ENCODE peak calls at places on chromosome 7, in nine cellular contexts. G, S, T, Z, C, E, P, H and Q are unnamed samples.

GRCh38 chr7:140982508-140982907 is 32.2 kb downstream of the MRPS33 start:
- DNase-seq in C (no peak), P (no peak), G (no peak), S (no peak), Z (no peak), H (no peak), E (no peak), T (no peak), Q (no peak)

GRCh38 chr7:42104231-42104630 is 132.8 kb downstream of the GLI3 start:
- DNase-seq in H (no peak), E (peak; percentile 25), S (no peak), T (no peak), Z (no peak), P (no peak), G (no peak), C (no peak), Q (no peak)

GRCh38 chr7:88318196-88318595 is 11.5 kb upstream of the STEAP4 start:
- DNase-seq in P (no peak), C (no peak), G (no peak), Z (no peak), E (peak; percentile 84), H (no peak), S (no peak), T (no peak), Q (no peak)

GRCh38 chr7:17584822-17585221 is 286.4 kb downstream of the AHR start:
- DNase-seq in C (peak; percentile 10), E (peak; percentile 76), P (no peak), G (no peak), Z (no peak), S (no peak), H (no peak), T (peak; percentile 25), Q (no peak)

GRCh38 chr7:51472017-51472296 is 155.3 kb upstream of the COBL start:
- DNase-seq in P (no peak), C (no peak), T (no peak), Z (no peak), S (no peak), H (no peak), E (no peak), G (no peak), Q (no peak)

GRCh38 chr7:18408461-18408860 is 87.1 kb upstream of the HDAC9 start:
- DNase-seq in G (no peak), E (peak; percentile 53), C (peak; percentile 90), S (no peak), P (no peak), T (peak; percentile 94), H (no peak), Z (no peak), Q (no peak)

GRCh38 chr7:141701489-141702046 is 398 bp downstream of the DENND11 start:
- DNase-seq in P (peak; percentile 88), C (no peak), H (peak; percentile 65), Z (peak; percentile 67), G (peak; percentile 45), S (no peak), T (no peak), E (peak; percentile 23), Q (peak; percentile 43)

GRCh38 chr7:44766416-44766801 is 17.8 kb downstream of the ZMIZ2 start:
- DNase-seq in S (no peak), P (no peak), G (no peak), T (no peak), E (no peak), C (no peak), H (no peak), Z (no peak), Q (no peak)

GRCh38 chr7:88216276-88216675 is 3.6 kb downstream of the SRI start:
- DNase-seq in P (no peak), H (no peak), T (no peak), C (no peak), S (no peak), Z (no peak), E (no peak), G (no peak), Q (no peak)

GRCh38 chr7:139730746-139731612 is 46.8 kb downstream of the HIPK2 start:
- DNase-seq in T (peak; percentile 86), S (no peak), Z (peak; percentile 78), C (no peak), H (no peak), E (no peak), G (peak; percentile 72), P (peak; percentile 58), Q (no peak)

GRCh38 chr7:144873316-144873845 is 37.5 kb upstream of the TPK1 start:
- DNase-seq in E (no peak), P (no peak), H (no peak), Z (no peak), S (no peak), G (no peak), C (no peak), T (no peak), Q (no peak)

GRCh38 chr7:7416031-7416968 is 119.4 kb downstream of the COL28A1 start:
- DNase-seq in S (no peak), P (peak; percentile 35), C (no peak), G (no peak), T (peak; percentile 88), E (peak; percentile 87), Z (no peak), H (no peak), Q (no peak)

GRCh38 chr7:2112261-2113203 is 120.2 kb downstream of the MAD1L1 start:
- DNase-seq in Z (no peak), H (no peak), G (no peak), P (no peak), T (no peak), C (no peak), S (no peak), E (no peak), Q (no peak)

GRCh38 chr7:10739401-10739800 is 234.3 kb upstream of the PHF14 start:
- DNase-seq in Z (no peak), T (no peak), G (no peak), P (no peak), H (no peak), C (no peak), S (no peak), E (no peak), Q (no peak)

GRCh38 chr7:132580277-132580676 is 4.0 kb upstream of the PLXNA4 start:
- DNase-seq in Z (no peak), E (peak; percentile 18), H (no peak), T (no peak), P (no peak), C (no peak), S (no peak), G (no peak), Q (no peak)

GRCh38 chr7:34162017-34162565 is 256.8 kb downstream of the BMPER start:
- DNase-seq in E (no peak), Z (no peak), G (no peak), P (no peak), S (no peak), H (no peak), C (no peak), T (peak; percentile 80), Q (no peak)

GRCh38 chr7:77979219-77979618 is 180.6 kb downstream of the PHTF2 start:
- DNase-seq in Z (no peak), E (peak; percentile 13), G (no peak), H (no peak), S (no peak), T (no peak), P (no peak), C (no peak), Q (no peak)

DNA sequence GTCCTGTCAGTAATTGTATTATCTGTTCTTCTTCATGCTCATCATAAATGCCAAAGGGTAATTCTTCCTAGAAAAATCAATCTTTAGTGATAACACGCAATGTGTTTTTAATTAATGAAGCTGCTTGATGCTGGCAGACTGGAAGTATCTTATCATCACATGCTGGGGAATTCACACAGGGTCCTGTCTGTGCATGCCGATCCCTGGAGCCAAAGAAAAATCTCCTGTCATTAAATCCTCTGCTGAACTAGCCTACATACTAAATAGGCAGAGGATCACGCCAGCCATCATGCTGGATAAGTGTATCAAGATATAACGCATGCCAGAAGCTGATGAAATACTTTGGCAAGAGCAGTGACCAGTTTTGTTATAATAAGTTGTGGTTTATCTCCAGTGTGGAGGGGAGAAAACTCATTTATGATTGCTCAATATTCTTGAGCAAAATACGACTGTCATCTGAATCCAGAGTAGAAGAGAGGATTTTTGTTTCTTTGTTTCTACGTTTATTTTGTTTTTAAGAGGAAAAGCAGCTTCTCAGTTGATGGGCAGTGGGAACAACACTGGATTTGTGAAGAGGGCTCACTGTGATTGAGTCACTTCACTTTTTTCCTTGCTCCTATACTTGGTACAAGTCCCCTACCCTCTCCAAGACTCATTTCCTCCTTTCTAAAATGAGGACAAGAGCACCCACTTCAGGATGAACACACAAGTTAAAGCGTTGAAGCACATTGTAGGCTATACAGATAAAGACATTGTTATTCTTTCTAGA is 649.1 kb downstream of the TNS3 start:
- DNase-seq in P (no peak), Z (no peak), G (no peak), S (no peak), E (peak; percentile 95), H (no peak), C (peak; percentile 90), T (peak; percentile 100), Q (no peak)
- TF ChIP-seq CTCF in P (no peak), Z (no peak), G (no peak), S (no peak), E (peak; percentile 40), H (no peak), C (peak; percentile 63), T (peak; percentile 34), Q (no peak)

GRCh38 chr7:85185355-85186082 is 1.3 kb downstream of the SEMA3D start:
- DNase-seq in Z (no peak), H (peak; percentile 42), C (peak; percentile 82), G (peak; percentile 55), P (no peak), S (no peak), T (peak; percentile 82), E (peak; percentile 66), Q (peak; percentile 46)
- TF ChIP-seq CTCF in Z (no peak), H (no peak), C (peak; percentile 47), G (no peak), P (no peak), S (no peak), T (peak; percentile 25), E (peak; percentile 16), Q (peak; percentile 17)

DNA sequence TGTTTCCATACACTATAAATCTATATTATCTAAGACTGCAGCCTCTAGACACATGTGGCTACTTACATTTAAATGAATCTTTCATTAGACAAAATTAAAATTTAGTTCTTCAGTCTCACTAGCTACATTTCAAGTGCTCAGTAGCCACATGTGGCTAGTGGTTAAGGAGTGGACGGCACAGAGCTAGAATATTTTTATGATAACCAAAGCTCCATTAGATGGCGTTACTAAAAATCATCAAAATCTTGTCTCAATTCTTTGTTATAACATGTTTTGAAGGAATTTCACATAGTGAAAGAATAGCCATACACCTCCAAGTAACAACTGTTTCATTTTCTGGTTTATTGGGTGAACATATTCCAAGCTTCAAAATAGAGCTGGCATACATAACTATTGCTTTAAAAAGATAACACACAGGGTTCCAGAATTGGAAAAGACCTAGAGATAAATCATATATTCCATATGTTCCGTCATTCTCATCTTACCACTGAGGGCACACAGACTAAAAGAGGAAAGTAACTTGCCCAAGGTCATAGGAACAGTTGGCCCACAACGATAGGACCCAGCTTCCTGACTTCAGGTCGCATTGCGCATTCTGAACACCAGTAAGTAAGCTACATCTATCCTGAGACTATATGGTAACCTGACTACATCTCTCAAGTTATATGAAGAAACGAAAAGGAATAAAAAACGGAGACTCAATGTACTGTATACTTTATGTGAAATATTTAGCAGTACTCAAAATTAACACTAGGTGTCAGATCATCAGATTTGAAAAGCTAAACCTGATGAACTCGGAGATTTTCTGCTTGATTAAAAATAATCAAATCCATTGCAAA is 66.6 kb downstream of the CAV1 start:
- DNase-seq in Z (peak; percentile 16), C (no peak), T (peak; percentile 61), E (peak; percentile 46), G (no peak), S (peak; percentile 45), P (no peak), H (no peak), Q (no peak)
- TF ChIP-seq CTCF in Z (peak; percentile 81), C (peak; percentile 89), T (peak; percentile 55), E (peak; percentile 52), G (peak; percentile 49), S (peak; percentile 68), P (peak; percentile 60), H (peak; percentile 75), Q (peak; percentile 81)

GRCh38 chr7:30562498-30562897 is 32.2 kb upstream of the GARS1 start:
- DNase-seq in P (no peak), Z (no peak), S (no peak), C (no peak), G (no peak), E (no peak), H (no peak), T (peak; percentile 61), Q (no peak)
- TF ChIP-seq CTCF in P (no peak), Z (peak; percentile 18), S (no peak), C (peak; percentile 17), G (no peak), E (no peak), H (no peak), T (peak; percentile 21), Q (no peak)